ENCODE peak calls at places on chromosome 19, in nine cellular contexts. One of them, this sample, is unnamed.

GRCh38 chr19:17739121-17739875 is 12.0 kb upstream of the FCHO1 start:
- DNase-seq in AML-193: no peak
- DNase-seq in HuH-7: no peak
- DNase-seq in CD8-positive, alpha-beta T cell: no peak
- DNase-seq in uterus: no peak
- DNase-seq in RWPE1: no peak
- DNase-seq in CD4-positive, alpha-beta T cell: no peak
- DNase-seq in activated naive CD4-positive, alpha-beta T cell treated with anti-CD3 and anti-CD28 coated beads for 36 hours: no peak
- DNase-seq in NCI-H446 treated with DMSO at 0.1 percent for 48 hours: no peak
- DNase-seq in this sample: no peak

GRCh38 chr19:55597493-55597892 is 1.8 kb downstream of the FIZ1 start:
- DNase-seq in NCI-H446 treated with DMSO at 0.1 percent for 48 hours: no peak
- DNase-seq in CD4-positive, alpha-beta T cell: no peak
- DNase-seq in HuH-7: no peak
- DNase-seq in AML-193: no peak
- DNase-seq in activated naive CD4-positive, alpha-beta T cell treated with anti-CD3 and anti-CD28 coated beads for 36 hours: no peak
- DNase-seq in uterus: peak; percentile 32
- DNase-seq in RWPE1: no peak
- DNase-seq in CD8-positive, alpha-beta T cell: no peak
- DNase-seq in this sample: no peak

GRCh38 chr19:9877775-9878510 is 42.8 kb downstream of the PIN1 start:
- DNase-seq in CD4-positive, alpha-beta T cell: no peak
- DNase-seq in activated naive CD4-positive, alpha-beta T cell treated with anti-CD3 and anti-CD28 coated beads for 36 hours: no peak
- DNase-seq in NCI-H446 treated with DMSO at 0.1 percent for 48 hours: no peak
- DNase-seq in HuH-7: no peak
- DNase-seq in RWPE1: peak; percentile 59
- DNase-seq in CD8-positive, alpha-beta T cell: no peak
- DNase-seq in AML-193: no peak
- DNase-seq in uterus: no peak
- DNase-seq in this sample: no peak

GRCh38 chr19:50695251-50696064 is 24.1 kb downstream of the SHANK1 start:
- DNase-seq in activated naive CD4-positive, alpha-beta T cell treated with anti-CD3 and anti-CD28 coated beads for 36 hours: no peak
- DNase-seq in HuH-7: peak; percentile 49
- DNase-seq in RWPE1: peak; percentile 28
- DNase-seq in AML-193: no peak
- DNase-seq in CD8-positive, alpha-beta T cell: no peak
- DNase-seq in CD4-positive, alpha-beta T cell: no peak
- DNase-seq in NCI-H446 treated with DMSO at 0.1 percent for 48 hours: no peak
- DNase-seq in uterus: no peak
- DNase-seq in this sample: no peak

GRCh38 chr19:4609878-4610511 is 29.3 kb upstream of the TNFAIP8L1 start:
- DNase-seq in CD4-positive, alpha-beta T cell: no peak
- DNase-seq in NCI-H446 treated with DMSO at 0.1 percent for 48 hours: no peak
- DNase-seq in HuH-7: no peak
- DNase-seq in RWPE1: no peak
- DNase-seq in activated naive CD4-positive, alpha-beta T cell treated with anti-CD3 and anti-CD28 coated beads for 36 hours: no peak
- DNase-seq in CD8-positive, alpha-beta T cell: no peak
- DNase-seq in AML-193: peak; percentile 74
- DNase-seq in uterus: no peak
- DNase-seq in this sample: no peak

GRCh38 chr19:15631817-15632216 is 8.9 kb upstream of the CYP4F3 start:
- DNase-seq in CD4-positive, alpha-beta T cell: peak; percentile 12
- DNase-seq in NCI-H446 treated with DMSO at 0.1 percent for 48 hours: no peak
- DNase-seq in activated naive CD4-positive, alpha-beta T cell treated with anti-CD3 and anti-CD28 coated beads for 36 hours: peak; percentile 37
- DNase-seq in RWPE1: peak; percentile 63
- DNase-seq in CD8-positive, alpha-beta T cell: peak; percentile 16
- DNase-seq in AML-193: no peak
- DNase-seq in uterus: no peak
- DNase-seq in HuH-7: peak; percentile 49
- DNase-seq in this sample: peak; percentile 16

GRCh38 chr19:36141039-36141914 is 1.4 kb downstream of the CAPNS1 start:
- DNase-seq in CD4-positive, alpha-beta T cell: peak; percentile 83
- DNase-seq in HuH-7: peak; percentile 94
- DNase-seq in activated naive CD4-positive, alpha-beta T cell treated with anti-CD3 and anti-CD28 coated beads for 36 hours: peak; percentile 96
- DNase-seq in AML-193: peak; percentile 58
- DNase-seq in NCI-H446 treated with DMSO at 0.1 percent for 48 hours: peak; percentile 42
- DNase-seq in uterus: peak; percentile 92
- DNase-seq in RWPE1: peak; percentile 91
- DNase-seq in CD8-positive, alpha-beta T cell: peak; percentile 89
- DNase-seq in this sample: peak; percentile 79

GRCh38 chr19:33638167-33639033 is 16.6 kb downstream of the CHST8 start:
- DNase-seq in uterus: no peak
- DNase-seq in activated naive CD4-positive, alpha-beta T cell treated with anti-CD3 and anti-CD28 coated beads for 36 hours: no peak
- DNase-seq in CD4-positive, alpha-beta T cell: no peak
- DNase-seq in CD8-positive, alpha-beta T cell: no peak
- DNase-seq in AML-193: no peak
- DNase-seq in RWPE1: no peak
- DNase-seq in NCI-H446 treated with DMSO at 0.1 percent for 48 hours: no peak
- DNase-seq in HuH-7: no peak
- DNase-seq in this sample: no peak

GRCh38 chr19:12733907-12734214 is 623 bp downstream of the TRIR start:
- DNase-seq in RWPE1: no peak
- DNase-seq in NCI-H446 treated with DMSO at 0.1 percent for 48 hours: no peak
- DNase-seq in CD4-positive, alpha-beta T cell: no peak
- DNase-seq in AML-193: no peak
- DNase-seq in HuH-7: no peak
- DNase-seq in CD8-positive, alpha-beta T cell: no peak
- DNase-seq in activated naive CD4-positive, alpha-beta T cell treated with anti-CD3 and anti-CD28 coated beads for 36 hours: no peak
- DNase-seq in uterus: no peak
- DNase-seq in this sample: no peak

GRCh38 chr19:37990362-37990761 is 83.4 kb downstream of the SIPA1L3 start:
- DNase-seq in AML-193: no peak
- DNase-seq in activated naive CD4-positive, alpha-beta T cell treated with anti-CD3 and anti-CD28 coated beads for 36 hours: no peak
- DNase-seq in CD8-positive, alpha-beta T cell: no peak
- DNase-seq in HuH-7: no peak
- DNase-seq in NCI-H446 treated with DMSO at 0.1 percent for 48 hours: peak; percentile 19
- DNase-seq in uterus: no peak
- DNase-seq in CD4-positive, alpha-beta T cell: no peak
- DNase-seq in RWPE1: peak; percentile 60
- DNase-seq in this sample: no peak

GRCh38 chr19:5130371-5131030 is 161.6 kb downstream of the KDM4B start:
- DNase-seq in activated naive CD4-positive, alpha-beta T cell treated with anti-CD3 and anti-CD28 coated beads for 36 hours: peak; percentile 82
- DNase-seq in uterus: no peak
- DNase-seq in HuH-7: no peak
- DNase-seq in CD8-positive, alpha-beta T cell: peak; percentile 57
- DNase-seq in AML-193: no peak
- DNase-seq in NCI-H446 treated with DMSO at 0.1 percent for 48 hours: no peak
- DNase-seq in RWPE1: no peak
- DNase-seq in CD4-positive, alpha-beta T cell: peak; percentile 23
- DNase-seq in this sample: peak; percentile 35

GRCh38 chr19:5680083-5680436 is 256 bp downstream of the MICOS13 start:
- DNase-seq in HuH-7: no peak
- DNase-seq in CD8-positive, alpha-beta T cell: peak; percentile 23
- DNase-seq in uterus: no peak
- DNase-seq in RWPE1: no peak
- DNase-seq in CD4-positive, alpha-beta T cell: no peak
- DNase-seq in activated naive CD4-positive, alpha-beta T cell treated with anti-CD3 and anti-CD28 coated beads for 36 hours: no peak
- DNase-seq in NCI-H446 treated with DMSO at 0.1 percent for 48 hours: no peak
- DNase-seq in AML-193: no peak
- DNase-seq in this sample: no peak

GRCh38 chr19:13574933-13575332 is 68.7 kb upstream of the CACNA1A start:
- DNase-seq in CD4-positive, alpha-beta T cell: no peak
- DNase-seq in AML-193: no peak
- DNase-seq in CD8-positive, alpha-beta T cell: no peak
- DNase-seq in HuH-7: peak; percentile 32
- DNase-seq in uterus: no peak
- DNase-seq in RWPE1: peak; percentile 31
- DNase-seq in NCI-H446 treated with DMSO at 0.1 percent for 48 hours: no peak
- DNase-seq in activated naive CD4-positive, alpha-beta T cell treated with anti-CD3 and anti-CD28 coated beads for 36 hours: no peak
- DNase-seq in this sample: no peak

GRCh38 chr19:18202759-18203407 is 959 bp downstream of the RAB3A start:
- DNase-seq in CD4-positive, alpha-beta T cell: peak; percentile 25
- DNase-seq in AML-193: no peak
- DNase-seq in RWPE1: no peak
- DNase-seq in CD8-positive, alpha-beta T cell: peak; percentile 29
- DNase-seq in NCI-H446 treated with DMSO at 0.1 percent for 48 hours: no peak
- DNase-seq in HuH-7: no peak
- DNase-seq in uterus: peak; percentile 48
- DNase-seq in activated naive CD4-positive, alpha-beta T cell treated with anti-CD3 and anti-CD28 coated beads for 36 hours: peak; percentile 35
- DNase-seq in this sample: no peak

GRCh38 chr19:47610902-47611301 is 2.0 kb downstream of the BICRA start:
- DNase-seq in CD8-positive, alpha-beta T cell: no peak
- DNase-seq in uterus: no peak
- DNase-seq in activated naive CD4-positive, alpha-beta T cell treated with anti-CD3 and anti-CD28 coated beads for 36 hours: no peak
- DNase-seq in AML-193: no peak
- DNase-seq in NCI-H446 treated with DMSO at 0.1 percent for 48 hours: no peak
- DNase-seq in CD4-positive, alpha-beta T cell: no peak
- DNase-seq in HuH-7: no peak
- DNase-seq in RWPE1: no peak
- DNase-seq in this sample: no peak

GRCh38 chr19:10219678-10220077 is 11.5 kb downstream of the S1PR2 start:
- DNase-seq in CD4-positive, alpha-beta T cell: peak; percentile 8
- DNase-seq in RWPE1: no peak
- DNase-seq in AML-193: peak; percentile 28
- DNase-seq in HuH-7: peak; percentile 62
- DNase-seq in NCI-H446 treated with DMSO at 0.1 percent for 48 hours: no peak
- DNase-seq in CD8-positive, alpha-beta T cell: no peak
- DNase-seq in activated naive CD4-positive, alpha-beta T cell treated with anti-CD3 and anti-CD28 coated beads for 36 hours: peak; percentile 43
- DNase-seq in uterus: no peak
- DNase-seq in this sample: no peak

GRCh38 chr19:2385053-2385721 is 25.1 kb downstream of the TMPRSS9 start:
- DNase-seq in uterus: peak; percentile 23
- DNase-seq in AML-193: no peak
- DNase-seq in RWPE1: peak; percentile 96
- DNase-seq in NCI-H446 treated with DMSO at 0.1 percent for 48 hours: peak; percentile 10
- DNase-seq in HuH-7: peak; percentile 89
- DNase-seq in CD4-positive, alpha-beta T cell: no peak
- DNase-seq in CD8-positive, alpha-beta T cell: no peak
- DNase-seq in activated naive CD4-positive, alpha-beta T cell treated with anti-CD3 and anti-CD28 coated beads for 36 hours: no peak
- DNase-seq in this sample: no peak

This sample was measured in activated T-helper 1 cell treated with Interleukin-2 at 50 U/mL for 16 hours.